ENCODE peak calls at places on chromosome 19, in six cellular contexts. One of them, this sample, is unnamed.

GRCh38 chr19:1183543-1184172 is 9.6 kb upstream of the SBNO2 start:
- DNase-seq in neuronal stem cell: no peak
- DNase-seq in trophoblast cell: peak; percentile 99
- DNase-seq in IMR-90: peak; percentile 25
- DNase-seq in H9: peak; percentile 70
- DNase-seq in H1: no peak
- DNase-seq in this sample: peak; percentile 74

GRCh38 chr19:48897181-48897580 is 1.4 kb downstream of the TULP2 start:
- DNase-seq in neuronal stem cell: no peak
- DNase-seq in trophoblast cell: peak; percentile 51
- DNase-seq in IMR-90: no peak
- DNase-seq in H9: no peak
- DNase-seq in H1: no peak
- DNase-seq in this sample: no peak

GRCh38 chr19:40609561-40610395 is 8.6 kb downstream of the LTBP4 start:
- DNase-seq in neuronal stem cell: peak; percentile 80
- DNase-seq in trophoblast cell: peak; percentile 85
- DNase-seq in IMR-90: no peak
- DNase-seq in H9: peak; percentile 95
- DNase-seq in H1: peak; percentile 99
- DNase-seq in this sample: peak; percentile 76

GRCh38 chr19:40234429-40235237 is 8.1 kb upstream of the CCNP start:
- DNase-seq in neuronal stem cell: no peak
- DNase-seq in trophoblast cell: no peak
- DNase-seq in IMR-90: no peak
- DNase-seq in H9: no peak
- DNase-seq in H1: no peak
- DNase-seq in this sample: no peak

GRCh38 chr19:29263305-29264080 is 50.5 kb upstream of the UQCRFS1 start:
- DNase-seq in neuronal stem cell: peak; percentile 62
- DNase-seq in trophoblast cell: peak; percentile 96
- DNase-seq in IMR-90: peak; percentile 17
- DNase-seq in H9: peak; percentile 68
- DNase-seq in H1: peak; percentile 91
- DNase-seq in this sample: no peak

GRCh38 chr19:46925548-46925950 is 64.8 kb downstream of the ARHGAP35 start:
- DNase-seq in neuronal stem cell: no peak
- DNase-seq in trophoblast cell: no peak
- DNase-seq in IMR-90: no peak
- DNase-seq in H9: no peak
- DNase-seq in H1: no peak
- DNase-seq in this sample: no peak

GRCh38 chr19:5355076-5355475 is 14.5 kb upstream of the PTPRS start:
- DNase-seq in neuronal stem cell: no peak
- DNase-seq in trophoblast cell: no peak
- DNase-seq in IMR-90: no peak
- DNase-seq in H9: no peak
- DNase-seq in H1: no peak
- DNase-seq in this sample: no peak

GRCh38 chr19:49210108-49210900 is 52.7 kb downstream of the TRPM4 start:
- DNase-seq in neuronal stem cell: peak; percentile 57
- DNase-seq in trophoblast cell: peak; percentile 3
- DNase-seq in IMR-90: no peak
- DNase-seq in H9: peak; percentile 99
- DNase-seq in H1: peak; percentile 91
- DNase-seq in this sample: peak; percentile 16

GRCh38 chr19:9836021-9836420 is 903 bp downstream of the PIN1 start:
- DNase-seq in neuronal stem cell: no peak
- DNase-seq in trophoblast cell: no peak
- DNase-seq in IMR-90: peak; percentile 43
- DNase-seq in H9: no peak
- DNase-seq in H1: no peak
- DNase-seq in this sample: peak; percentile 44

GRCh38 chr19:49651029-49651825 is 9.2 kb downstream of the SCAF1 start:
- DNase-seq in neuronal stem cell: no peak
- DNase-seq in trophoblast cell: no peak
- DNase-seq in IMR-90: no peak
- DNase-seq in H9: no peak
- DNase-seq in H1: no peak
- DNase-seq in this sample: no peak

GRCh38 chr19:46471116-46471733 is at the start of gene PNMA8A:
- DNase-seq in neuronal stem cell: peak; percentile 94
- DNase-seq in trophoblast cell: peak; percentile 37
- DNase-seq in IMR-90: peak; percentile 57
- DNase-seq in H9: peak; percentile 95
- DNase-seq in H1: peak; percentile 94
- DNase-seq in this sample: peak; percentile 84

GRCh38 chr19:45293682-45294081 is 29.0 kb downstream of the CKM start:
- DNase-seq in neuronal stem cell: no peak
- DNase-seq in trophoblast cell: no peak
- DNase-seq in IMR-90: no peak
- DNase-seq in H9: no peak
- DNase-seq in H1: no peak
- DNase-seq in this sample: no peak

GRCh38 chr19:42198676-42199439 is 18.6 kb downstream of the DEDD2 start:
- DNase-seq in neuronal stem cell: no peak
- DNase-seq in trophoblast cell: no peak
- DNase-seq in IMR-90: no peak
- DNase-seq in H9: peak; percentile 86
- DNase-seq in H1: no peak
- DNase-seq in this sample: no peak

DNA sequence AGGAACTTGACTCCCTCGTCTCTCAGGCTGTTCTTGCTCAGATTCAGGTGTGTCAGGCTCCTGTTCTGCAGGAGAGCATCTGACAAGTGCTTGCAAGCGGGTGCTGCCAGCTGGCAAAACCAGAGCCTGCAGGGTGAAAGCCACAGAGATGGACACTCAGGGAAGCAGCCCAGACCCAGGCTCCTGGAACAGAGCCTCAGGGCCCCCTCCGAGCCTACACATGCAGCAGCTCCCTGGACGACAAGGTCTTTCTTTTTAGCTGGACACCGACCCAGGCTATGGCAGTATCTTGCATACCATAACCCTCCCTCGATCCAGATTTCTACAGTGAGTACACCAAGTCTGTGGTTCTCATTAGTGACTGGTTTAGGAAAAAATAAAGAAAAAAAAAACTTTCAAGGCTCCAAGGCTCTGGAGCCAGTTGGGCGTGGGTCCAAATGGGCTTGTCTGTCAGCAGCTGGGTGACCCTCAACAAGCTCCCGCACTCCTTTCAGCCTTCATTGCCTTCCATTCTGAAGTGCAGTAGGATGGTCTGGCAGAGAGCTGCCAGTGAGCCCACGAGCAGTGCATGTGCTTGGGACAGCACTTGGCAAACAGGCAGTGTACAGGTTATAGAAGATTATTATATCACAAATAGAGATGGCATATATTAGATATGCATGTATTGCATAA is 29.9 kb downstream of the NLRP13 start:
- DNase-seq in neuronal stem cell: no peak
- DNase-seq in trophoblast cell: no peak
- DNase-seq in IMR-90: no peak
- DNase-seq in H9: no peak
- DNase-seq in H1: no peak
- DNase-seq in this sample: no peak
- H3K14ac ChIP-seq in neuronal stem cell: no peak overlapping the region
- H3K14ac ChIP-seq in trophoblast cell: no peak overlapping the region
- H3K14ac ChIP-seq in IMR-90: no peak overlapping the region
- H3K14ac ChIP-seq in H9: no peak overlapping the region
- H3K14ac ChIP-seq in H1: no peak overlapping the region
- H3K14ac ChIP-seq in this sample: no peak overlapping the region

DNA sequence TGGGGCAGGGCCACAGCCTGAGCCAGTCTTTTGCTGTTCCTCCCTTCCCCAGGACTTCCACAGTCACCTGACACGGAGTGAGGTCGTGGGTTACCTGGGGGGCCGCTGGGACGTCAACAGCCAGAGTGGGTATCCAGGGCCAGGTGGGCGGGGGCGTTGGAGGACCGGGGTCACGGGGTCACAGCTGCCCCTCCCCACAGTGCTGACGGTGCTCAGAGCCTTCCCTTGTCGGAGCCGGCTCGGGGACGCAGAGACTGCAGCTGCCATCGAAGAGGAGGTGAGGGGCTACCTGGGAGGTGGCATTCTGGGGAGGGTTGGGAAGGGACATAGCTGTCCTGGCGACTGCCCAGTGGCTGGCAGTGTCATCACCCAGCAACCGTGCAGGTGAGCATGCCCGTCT is 11.5 kb downstream of the MPND start:
- DNase-seq in neuronal stem cell: no peak
- DNase-seq in trophoblast cell: no peak
- DNase-seq in IMR-90: no peak
- DNase-seq in H9: no peak
- DNase-seq in H1: no peak
- DNase-seq in this sample: no peak
- H3K14ac ChIP-seq in neuronal stem cell: no peak overlapping the region
- H3K14ac ChIP-seq in trophoblast cell: no peak overlapping the region
- H3K14ac ChIP-seq in IMR-90: no peak overlapping the region
- H3K14ac ChIP-seq in H9: no peak overlapping the region
- H3K14ac ChIP-seq in H1: no peak overlapping the region
- H3K14ac ChIP-seq in this sample: no peak overlapping the region

GRCh38 chr19:11044436-11044835 is 44.8 kb upstream of the LDLR start:
- DNase-seq in neuronal stem cell: no peak
- DNase-seq in trophoblast cell: no peak
- DNase-seq in IMR-90: no peak
- DNase-seq in H9: no peak
- DNase-seq in H1: no peak
- DNase-seq in this sample: no peak

GRCh38 chr19:11050323-11051114 is 38.7 kb upstream of the LDLR start:
- DNase-seq in neuronal stem cell: no peak
- DNase-seq in trophoblast cell: no peak
- DNase-seq in IMR-90: no peak
- DNase-seq in H9: no peak
- DNase-seq in H1: no peak
- DNase-seq in this sample: no peak

GRCh38 chr19:11046608-11047354 is 42.5 kb upstream of the LDLR start:
- DNase-seq in neuronal stem cell: no peak
- DNase-seq in trophoblast cell: no peak
- DNase-seq in IMR-90: no peak
- DNase-seq in H9: no peak
- DNase-seq in H1: no peak
- DNase-seq in this sample: no peak

GRCh38 chr19:11045536-11045935 is 43.7 kb upstream of the LDLR start:
- DNase-seq in neuronal stem cell: no peak
- DNase-seq in trophoblast cell: no peak
- DNase-seq in IMR-90: no peak
- DNase-seq in H9: no peak
- DNase-seq in H1: no peak
- DNase-seq in this sample: no peak

GRCh38 chr19:11047856-11048255 is 41.4 kb upstream of the LDLR start:
- DNase-seq in neuronal stem cell: no peak
- DNase-seq in trophoblast cell: no peak
- DNase-seq in IMR-90: no peak
- DNase-seq in H9: no peak
- DNase-seq in H1: no peak
- DNase-seq in this sample: no peak
- H3K14ac ChIP-seq in neuronal stem cell: no peak overlapping the region
- H3K14ac ChIP-seq in trophoblast cell: no peak overlapping the region
- H3K14ac ChIP-seq in IMR-90: no peak overlapping the region
- H3K14ac ChIP-seq in H9: no peak overlapping the region
- H3K14ac ChIP-seq in H1: no peak overlapping the region
- H3K14ac ChIP-seq in this sample: no peak overlapping the region

GRCh38 chr19:23052349-23052748 is 49.4 kb upstream of the ZNF728 start:
- DNase-seq in neuronal stem cell: no peak
- DNase-seq in trophoblast cell: peak; percentile 88
- DNase-seq in IMR-90: no peak
- DNase-seq in H9: no peak
- DNase-seq in H1: no peak
- DNase-seq in this sample: no peak

GRCh38 chr19:23049256-23049655 is 46.3 kb upstream of the ZNF728 start:
- DNase-seq in neuronal stem cell: no peak
- DNase-seq in trophoblast cell: peak; percentile 99
- DNase-seq in IMR-90: no peak
- DNase-seq in H9: no peak
- DNase-seq in H1: no peak
- DNase-seq in this sample: no peak

GRCh38 chr19:23046743-23047142 is 43.8 kb upstream of the ZNF728 start:
- DNase-seq in neuronal stem cell: no peak
- DNase-seq in trophoblast cell: peak; percentile 42
- DNase-seq in IMR-90: no peak
- DNase-seq in H9: no peak
- DNase-seq in H1: no peak
- DNase-seq in this sample: no peak
- H3K14ac ChIP-seq in neuronal stem cell: no peak overlapping the region
- H3K14ac ChIP-seq in trophoblast cell: no peak overlapping the region
- H3K14ac ChIP-seq in IMR-90: no peak overlapping the region
- H3K14ac ChIP-seq in H9: no peak overlapping the region
- H3K14ac ChIP-seq in H1: no peak overlapping the region
- H3K14ac ChIP-seq in this sample: no peak overlapping the region

GRCh38 chr19:17240062-17240854 is 5.5 kb downstream of the NR2F6 start:
- DNase-seq in neuronal stem cell: no peak
- DNase-seq in trophoblast cell: no peak
- DNase-seq in IMR-90: no peak
- DNase-seq in H9: no peak
- DNase-seq in H1: no peak
- DNase-seq in this sample: no peak

GRCh38 chr19:17237747-17238706 is 7.7 kb downstream of the NR2F6 start:
- DNase-seq in neuronal stem cell: no peak
- DNase-seq in trophoblast cell: peak; percentile 87
- DNase-seq in IMR-90: no peak
- DNase-seq in H9: no peak
- DNase-seq in H1: no peak
- DNase-seq in this sample: no peak

GRCh38 chr19:17242431-17243208 is 3.1 kb downstream of the NR2F6 start:
- DNase-seq in neuronal stem cell: no peak
- DNase-seq in trophoblast cell: peak; percentile 31
- DNase-seq in IMR-90: no peak
- DNase-seq in H9: no peak
- DNase-seq in H1: no peak
- DNase-seq in this sample: no peak

GRCh38 chr19:17243340-17243853 is 2.3 kb downstream of the NR2F6 start:
- DNase-seq in neuronal stem cell: no peak
- DNase-seq in trophoblast cell: no peak
- DNase-seq in IMR-90: no peak
- DNase-seq in H9: no peak
- DNase-seq in H1: no peak
- DNase-seq in this sample: no peak

GRCh38 chr19:17240855-17241399 is 4.8 kb downstream of the NR2F6 start:
- DNase-seq in neuronal stem cell: no peak
- DNase-seq in trophoblast cell: no peak
- DNase-seq in IMR-90: no peak
- DNase-seq in H9: no peak
- DNase-seq in H1: no peak
- DNase-seq in this sample: no peak
- H3K14ac ChIP-seq in neuronal stem cell: no peak overlapping the region
- H3K14ac ChIP-seq in trophoblast cell: no peak overlapping the region
- H3K14ac ChIP-seq in IMR-90: no peak overlapping the region
- H3K14ac ChIP-seq in H9: no peak overlapping the region
- H3K14ac ChIP-seq in H1: no peak overlapping the region
- H3K14ac ChIP-seq in this sample: no peak overlapping the region